ENCODE peak calls at places on chromosomes 3 and 15, in five cellular contexts. One of them, this sample, is unnamed.

GRCh38 chr15:40357246-40357645 is 773 bp upstream of the DISP2 start:
- DNase-seq in HTR-8/SVneo: no peak
- DNase-seq in neural progenitor cell: no peak
- DNase-seq in effector memory CD8-positive, alpha-beta T cell: no peak
- DNase-seq in HEK293T: no peak
- DNase-seq in this sample: no peak

GRCh38 chr3:137332296-137332695 is 374.5 kb downstream of the IL20RB start:
- DNase-seq in effector memory CD8-positive, alpha-beta T cell: no peak
- DNase-seq in HEK293T: no peak
- DNase-seq in HTR-8/SVneo: no peak
- DNase-seq in neural progenitor cell: no peak
- DNase-seq in this sample: no peak

GRCh38 chr15:51931638-51932037 is 39.9 kb downstream of the LEO1 start:
- DNase-seq in HEK293T: no peak
- DNase-seq in neural progenitor cell: no peak
- DNase-seq in effector memory CD8-positive, alpha-beta T cell: no peak
- DNase-seq in HTR-8/SVneo: no peak
- DNase-seq in this sample: no peak

GRCh38 chr3:154728285-154728684 is 298.3 kb upstream of the GPR149 start:
- DNase-seq in effector memory CD8-positive, alpha-beta T cell: no peak
- DNase-seq in neural progenitor cell: no peak
- DNase-seq in HEK293T: no peak
- DNase-seq in HTR-8/SVneo: no peak
- DNase-seq in this sample: no peak

GRCh38 chr15:38129531-38130199 is 123.0 kb upstream of the SPRED1 start:
- DNase-seq in HTR-8/SVneo: peak
- DNase-seq in neural progenitor cell: peak
- DNase-seq in effector memory CD8-positive, alpha-beta T cell: no peak
- DNase-seq in HEK293T: no peak
- DNase-seq in this sample: peak

GRCh38 chr3:157070186-157070585 is 89.8 kb downstream of the CCNL1 start:
- DNase-seq in effector memory CD8-positive, alpha-beta T cell: no peak
- DNase-seq in neural progenitor cell: no peak
- DNase-seq in HEK293T: no peak
- DNase-seq in HTR-8/SVneo: no peak
- DNase-seq in this sample: no peak

GRCh38 chr15:77019476-77020331 is 24.8 kb downstream of the PSTPIP1 start:
- DNase-seq in effector memory CD8-positive, alpha-beta T cell: no peak
- DNase-seq in HTR-8/SVneo: no peak
- DNase-seq in neural progenitor cell: no peak
- DNase-seq in HEK293T: no peak
- DNase-seq in this sample: no peak

GRCh38 chr3:65262554-65262953 is 574.8 kb upstream of the ADAMTS9 start:
- DNase-seq in HTR-8/SVneo: no peak
- DNase-seq in neural progenitor cell: no peak
- DNase-seq in HEK293T: no peak
- DNase-seq in effector memory CD8-positive, alpha-beta T cell: no peak
- DNase-seq in this sample: peak

GRCh38 chr15:85742186-85742751 is 52.5 kb downstream of the KLHL25 start:
- DNase-seq in neural progenitor cell: no peak
- DNase-seq in HEK293T: no peak
- DNase-seq in HTR-8/SVneo: no peak
- DNase-seq in effector memory CD8-positive, alpha-beta T cell: no peak
- DNase-seq in this sample: no peak

GRCh38 chr3:157876556-157876955 is 229.7 kb downstream of the SHOX2 start:
- DNase-seq in HEK293T: no peak
- DNase-seq in neural progenitor cell: no peak
- DNase-seq in effector memory CD8-positive, alpha-beta T cell: no peak
- DNase-seq in HTR-8/SVneo: no peak
- DNase-seq in this sample: peak

GRCh38 chr15:82043130-82043673 is 2.6 kb downstream of the MEX3B start:
- DNase-seq in neural progenitor cell: peak
- DNase-seq in HTR-8/SVneo: no peak
- DNase-seq in effector memory CD8-positive, alpha-beta T cell: no peak
- DNase-seq in HEK293T: no peak
- DNase-seq in this sample: no peak

GRCh38 chr15:67107014-67107812 is 41.8 kb downstream of the SMAD3 start:
- DNase-seq in HEK293T: peak
- DNase-seq in HTR-8/SVneo: peak
- DNase-seq in effector memory CD8-positive, alpha-beta T cell: no peak
- DNase-seq in neural progenitor cell: no peak
- DNase-seq in this sample: no peak

GRCh38 chr3:146903927-146904326 is 298.8 kb upstream of the PLSCR5 start:
- DNase-seq in HTR-8/SVneo: no peak
- DNase-seq in HEK293T: no peak
- DNase-seq in effector memory CD8-positive, alpha-beta T cell: no peak
- DNase-seq in neural progenitor cell: no peak
- DNase-seq in this sample: no peak

GRCh38 chr15:99429681-99430081 is 136.1 kb upstream of the MEF2A start:
- DNase-seq in effector memory CD8-positive, alpha-beta T cell: no peak
- DNase-seq in HTR-8/SVneo: no peak
- DNase-seq in HEK293T: no peak
- DNase-seq in neural progenitor cell: no peak
- DNase-seq in this sample: no peak

GRCh38 chr3:142633073-142633472 is 36.9 kb downstream of the PLS1 start:
- DNase-seq in HTR-8/SVneo: no peak
- DNase-seq in effector memory CD8-positive, alpha-beta T cell: no peak
- DNase-seq in HEK293T: no peak
- DNase-seq in neural progenitor cell: no peak
- DNase-seq in this sample: no peak

This sample was measured in MM.1S.